ENCODE peak calls at places on chromosomes 13 and 19, in five cellular contexts. One of them, this sample, is unnamed.
A peak's percentile ranks its signal among the peaks of the same experiment; 100 is the strongest.

GRCh38 chr19:46014534-46014933 is 8.3 kb downstream of the PGLYRP1 start:
- DNase-seq in T-cell: no peak
- DNase-seq in HEK293T: no peak
- DNase-seq in cardiac muscle cell: no peak
- DNase-seq in frontal cortex: no peak
- DNase-seq in this sample: no peak

GRCh38 chr19:49469828-49470614 is 4.0 kb upstream of the FLT3LG start:
- DNase-seq in cardiac muscle cell: no peak
- DNase-seq in frontal cortex: no peak
- DNase-seq in T-cell: peak; percentile 75
- DNase-seq in HEK293T: no peak
- DNase-seq in this sample: no peak

GRCh38 chr13:112651306-112651705 is 38.5 kb upstream of the ATP11A start:
- DNase-seq in cardiac muscle cell: peak; percentile 87
- DNase-seq in HEK293T: no peak
- DNase-seq in frontal cortex: no peak
- DNase-seq in T-cell: no peak
- DNase-seq in this sample: no peak

GRCh38 chr13:62360609-62361008 is 945.0 kb upstream of the PCDH20 start:
- DNase-seq in HEK293T: peak; percentile 79
- DNase-seq in cardiac muscle cell: no peak
- DNase-seq in T-cell: no peak
- DNase-seq in frontal cortex: no peak
- DNase-seq in this sample: no peak

GRCh38 chr19:6076675-6077463 is 33.4 kb downstream of the RFX2 start:
- DNase-seq in cardiac muscle cell: peak; percentile 82
- DNase-seq in T-cell: no peak
- DNase-seq in HEK293T: no peak
- DNase-seq in frontal cortex: no peak
- DNase-seq in this sample: no peak

GRCh38 chr13:78309497-78310180 is 293.7 kb downstream of the POU4F1 start:
- DNase-seq in cardiac muscle cell: no peak
- DNase-seq in frontal cortex: no peak
- DNase-seq in T-cell: no peak
- DNase-seq in HEK293T: no peak
- DNase-seq in this sample: no peak

GRCh38 chr13:76758738-76759137 is 127.5 kb downstream of the KCTD12 start:
- DNase-seq in frontal cortex: no peak
- DNase-seq in cardiac muscle cell: no peak
- DNase-seq in HEK293T: no peak
- DNase-seq in T-cell: no peak
- DNase-seq in this sample: no peak

GRCh38 chr13:73549717-73550116 is 490.9 kb downstream of the KLF5 start:
- DNase-seq in frontal cortex: no peak
- DNase-seq in T-cell: no peak
- DNase-seq in cardiac muscle cell: no peak
- DNase-seq in HEK293T: no peak
- DNase-seq in this sample: no peak

GRCh38 chr19:6648141-6648715 is 21.7 kb downstream of the TNFSF14 start:
- DNase-seq in frontal cortex: no peak
- DNase-seq in cardiac muscle cell: no peak
- DNase-seq in HEK293T: no peak
- DNase-seq in T-cell: no peak
- DNase-seq in this sample: no peak

GRCh38 chr13:99103536-99103935 is 97.1 kb upstream of the UBAC2 start:
- DNase-seq in frontal cortex: no peak
- DNase-seq in HEK293T: peak; percentile 23
- DNase-seq in T-cell: no peak
- DNase-seq in cardiac muscle cell: peak; percentile 12
- DNase-seq in this sample: no peak

GRCh38 chr19:4101496-4101770 is 22.5 kb downstream of the MAP2K2 start:
- DNase-seq in HEK293T: no peak
- DNase-seq in frontal cortex: no peak
- DNase-seq in T-cell: no peak
- DNase-seq in cardiac muscle cell: no peak
- DNase-seq in this sample: no peak

GRCh38 chr19:50380137-50380536 is 3.9 kb downstream of the NR1H2 start:
- DNase-seq in cardiac muscle cell: no peak
- DNase-seq in HEK293T: no peak
- DNase-seq in T-cell: no peak
- DNase-seq in frontal cortex: no peak
- DNase-seq in this sample: no peak

GRCh38 chr19:1232231-1232637 is 5.6 kb downstream of the CBARP start:
- DNase-seq in cardiac muscle cell: no peak
- DNase-seq in T-cell: no peak
- DNase-seq in frontal cortex: no peak
- DNase-seq in HEK293T: no peak
- DNase-seq in this sample: no peak

GRCh38 chr19:41350735-41351338 is 2.9 kb downstream of the TGFB1 start:
- DNase-seq in T-cell: no peak
- DNase-seq in HEK293T: no peak
- DNase-seq in frontal cortex: no peak
- DNase-seq in cardiac muscle cell: peak; percentile 28
- DNase-seq in this sample: no peak

GRCh38 chr13:43492745-43493144 is 294.0 kb downstream of the ENOX1 start:
- DNase-seq in cardiac muscle cell: no peak
- DNase-seq in T-cell: no peak
- DNase-seq in HEK293T: no peak
- DNase-seq in frontal cortex: no peak
- DNase-seq in this sample: no peak

GRCh38 chr13:99859178-99860177 is 112.1 kb downstream of the ZIC5 start:
- DNase-seq in HEK293T: no peak
- DNase-seq in frontal cortex: no peak
- DNase-seq in cardiac muscle cell: no peak
- DNase-seq in T-cell: peak; percentile 26
- DNase-seq in this sample: no peak

GRCh38 chr19:51544038-51544437 is 12.6 kb upstream of the SIGLEC6 start:
- DNase-seq in T-cell: no peak
- DNase-seq in frontal cortex: no peak
- DNase-seq in HEK293T: no peak
- DNase-seq in cardiac muscle cell: no peak
- DNase-seq in this sample: no peak

GRCh38 chr13:87684850-87685735 is 13.9 kb downstream of the SLITRK5 start:
- DNase-seq in cardiac muscle cell: no peak
- DNase-seq in HEK293T: no peak
- DNase-seq in T-cell: no peak
- DNase-seq in frontal cortex: no peak
- DNase-seq in this sample: no peak

GRCh38 chr19:29988351-29988750 is 46.3 kb downstream of the URI1 start:
- DNase-seq in T-cell: no peak
- DNase-seq in HEK293T: peak; percentile 34
- DNase-seq in cardiac muscle cell: no peak
- DNase-seq in frontal cortex: no peak
- DNase-seq in this sample: no peak

GRCh38 chr19:21587117-21587461 is 81.7 kb downstream of the ZNF429 start:
- DNase-seq in HEK293T: no peak
- DNase-seq in cardiac muscle cell: no peak
- DNase-seq in T-cell: no peak
- DNase-seq in frontal cortex: no peak
- DNase-seq in this sample: no peak

GRCh38 chr19:41000310-41000737 is 9.2 kb downstream of the CYP2B6 start:
- DNase-seq in HEK293T: no peak
- DNase-seq in cardiac muscle cell: no peak
- DNase-seq in frontal cortex: no peak
- DNase-seq in T-cell: no peak
- DNase-seq in this sample: no peak

GRCh38 chr13:40193290-40194203 is 472.9 kb downstream of the FOXO1 start:
- DNase-seq in HEK293T: no peak
- DNase-seq in frontal cortex: no peak
- DNase-seq in T-cell: no peak
- DNase-seq in cardiac muscle cell: no peak
- DNase-seq in this sample: no peak

GRCh38 chr19:47663435-47663910 is 49.7 kb upstream of the EHD2 start:
- DNase-seq in T-cell: no peak
- DNase-seq in cardiac muscle cell: peak; percentile 89
- DNase-seq in HEK293T: no peak
- DNase-seq in frontal cortex: no peak
- DNase-seq in this sample: peak; percentile 92

GRCh38 chr13:65943024-65943423 is 1287.1 kb downstream of the PCDH9 start:
- DNase-seq in frontal cortex: no peak
- DNase-seq in HEK293T: no peak
- DNase-seq in cardiac muscle cell: peak; percentile 68
- DNase-seq in T-cell: no peak
- DNase-seq in this sample: no peak

GRCh38 chr13:70784590-70784989 is 676.3 kb upstream of the KLHL1 start:
- DNase-seq in frontal cortex: no peak
- DNase-seq in T-cell: no peak
- DNase-seq in HEK293T: no peak
- DNase-seq in cardiac muscle cell: no peak
- DNase-seq in this sample: no peak

GRCh38 chr19:19444694-19445155 is 39.2 kb downstream of the GATAD2A start:
- DNase-seq in HEK293T: no peak
- DNase-seq in cardiac muscle cell: peak; percentile 43
- DNase-seq in T-cell: no peak
- DNase-seq in frontal cortex: no peak
- DNase-seq in this sample: no peak

GRCh38 chr19:6340493-6341201 is 7.2 kb upstream of the ACER1 start:
- DNase-seq in cardiac muscle cell: no peak
- DNase-seq in HEK293T: no peak
- DNase-seq in frontal cortex: no peak
- DNase-seq in T-cell: no peak
- DNase-seq in this sample: no peak

GRCh38 chr19:6906559-6906958 is 19.2 kb downstream of the ADGRE1 start:
- DNase-seq in frontal cortex: no peak
- DNase-seq in HEK293T: no peak
- DNase-seq in cardiac muscle cell: no peak
- DNase-seq in T-cell: no peak
- DNase-seq in this sample: no peak

GRCh38 chr13:27419333-27419732 is 5.1 kb upstream of the GTF3A start:
- DNase-seq in cardiac muscle cell: no peak
- DNase-seq in T-cell: no peak
- DNase-seq in frontal cortex: no peak
- DNase-seq in HEK293T: no peak
- DNase-seq in this sample: no peak

GRCh38 chr13:113914333-113915011 is 50.6 kb upstream of the GAS6 start:
- DNase-seq in T-cell: no peak
- DNase-seq in frontal cortex: no peak
- DNase-seq in cardiac muscle cell: no peak
- DNase-seq in HEK293T: no peak
- DNase-seq in this sample: no peak